ENCODE peak calls at places on chromosomes 16 and 17, in five cellular contexts. J, Y, C, W and T are unnamed samples.

GRCh38 chr16:77682586-77682985 is 39.7 kb upstream of the NUDT7 start:
- DNase-seq in J (no peak), Y (no peak), C (no peak), W (no peak), T (no peak)

GRCh38 chr17:44599298-44600175 is 42.3 kb downstream of the FZD2 start:
- DNase-seq in J (no peak), Y (no peak), C (no peak), W (peak; percentile 96), T (peak; percentile 98)

GRCh38 chr16:87681990-87682570 is 79.8 kb downstream of the JPH3 start:
- DNase-seq in J (peak; percentile 45), Y (no peak), C (no peak), W (peak; percentile 72), T (peak; percentile 82)

GRCh38 chr17:37530420-37530819 is 40.7 kb downstream of the DUSP14 start:
- DNase-seq in J (no peak), Y (no peak), C (no peak), W (no peak), T (peak; percentile 38)

GRCh38 chr16:49528035-49528434 is 154.4 kb downstream of the C16orf78 start:
- DNase-seq in J (no peak), Y (no peak), C (no peak), W (peak; percentile 26), T (no peak)

GRCh38 chr17:7580631-7581554 is 1.5 kb downstream of the CD68 start:
- DNase-seq in J (peak; percentile 11), Y (no peak), C (no peak), W (no peak), T (peak; percentile 24)

GRCh38 chr17:76241205-76241539 is 879 bp upstream of the RNF157 start:
- DNase-seq in J (no peak), Y (no peak), C (no peak), W (no peak), T (peak; percentile 62)

GRCh38 chr17:77662796-77663195 is 295.7 kb upstream of the TNRC6C start:
- DNase-seq in J (no peak), Y (no peak), C (no peak), W (no peak), T (no peak)

GRCh38 chr16:64138621-64139020 is 983.2 kb downstream of the CDH11 start:
- DNase-seq in J (no peak), Y (no peak), C (no peak), W (no peak), T (no peak)

GRCh38 chr16:17578921-17579876 is 108.4 kb upstream of the XYLT1 start:
- DNase-seq in J (peak; percentile 73), Y (peak; percentile 81), C (peak; percentile 55), W (peak; percentile 71), T (peak; percentile 74)

GRCh38 chr17:49708515-49709161 is 874 bp upstream of the SLC35B1 start:
- DNase-seq in J (no peak), Y (no peak), C (no peak), W (no peak), T (no peak)

GRCh38 chr16:51553910-51554309 is 402.8 kb upstream of the SALL1 start:
- DNase-seq in J (no peak), Y (no peak), C (no peak), W (peak; percentile 53), T (peak; percentile 49)

GRCh38 chr16:48613061-48613957 is 3.3 kb upstream of the N4BP1 start:
- DNase-seq in J (peak; percentile 85), Y (no peak), C (no peak), W (peak; percentile 73), T (peak; percentile 41)

GRCh38 chr16:64051826-64052225 is 1070.0 kb downstream of the CDH11 start:
- DNase-seq in J (no peak), Y (no peak), C (no peak), W (peak; percentile 55), T (no peak)

DNA sequence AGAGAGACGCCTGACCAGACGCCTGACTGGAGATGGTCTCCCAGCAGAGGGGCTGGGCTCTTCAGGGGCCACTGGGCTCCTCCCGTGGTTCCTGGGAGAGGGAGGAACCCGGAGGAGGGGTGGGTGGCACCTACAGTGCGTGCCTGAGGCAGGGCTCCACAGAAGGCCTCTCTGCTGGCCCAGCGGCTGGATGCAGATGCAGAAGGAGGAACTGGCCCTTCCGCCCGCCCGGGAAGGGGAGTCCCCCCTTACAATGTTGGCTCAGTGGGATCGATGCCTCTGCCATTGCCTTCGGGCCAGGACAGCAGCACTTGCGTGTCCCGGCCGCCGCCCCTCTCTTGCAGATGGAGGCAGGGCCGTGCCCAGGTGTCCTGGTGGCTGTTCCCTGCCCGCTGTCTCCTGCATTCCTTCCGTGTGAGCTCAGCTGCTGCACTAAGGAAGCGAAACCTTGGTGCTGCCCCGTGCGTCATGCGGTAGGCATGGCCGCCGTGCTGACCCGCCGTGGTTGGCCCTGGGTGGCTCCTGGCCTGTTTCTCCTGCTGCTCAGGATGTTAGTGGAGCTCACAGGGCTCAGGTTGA is 15.1 kb downstream of the BAIAP2 start:
- DNase-seq in J (peak; percentile 53), Y (no peak), C (peak; percentile 87), W (no peak), T (no peak)
- TF ChIP-seq CTCF in J (no peak), Y (no peak), C (no peak), W (no peak), T (no peak)

GRCh38 chr16:66580605-66581209 is 1.4 kb downstream of the CMTM2 start:
- DNase-seq in J (no peak), Y (no peak), C (no peak), W (peak; percentile 66), T (peak; percentile 86)
- TF ChIP-seq CTCF in J (no peak), Y (no peak), C (no peak), W (peak; percentile 24), T (peak; percentile 30)

GRCh38 chr16:57959121-57959520 is 11.8 kb downstream of the CNGB1 start:
- DNase-seq in J (no peak), Y (no peak), C (no peak), W (no peak), T (no peak)

GRCh38 chr16:57956924-57957323 is 14.0 kb downstream of the CNGB1 start:
- DNase-seq in J (no peak), Y (no peak), C (no peak), W (no peak), T (no peak)

GRCh38 chr16:57956270-57956808 is 14.6 kb downstream of the CNGB1 start:
- DNase-seq in J (no peak), Y (no peak), C (no peak), W (no peak), T (no peak)

GRCh38 chr16:57958544-57958943 is 12.4 kb downstream of the CNGB1 start:
- DNase-seq in J (no peak), Y (no peak), C (no peak), W (no peak), T (no peak)

DNA sequence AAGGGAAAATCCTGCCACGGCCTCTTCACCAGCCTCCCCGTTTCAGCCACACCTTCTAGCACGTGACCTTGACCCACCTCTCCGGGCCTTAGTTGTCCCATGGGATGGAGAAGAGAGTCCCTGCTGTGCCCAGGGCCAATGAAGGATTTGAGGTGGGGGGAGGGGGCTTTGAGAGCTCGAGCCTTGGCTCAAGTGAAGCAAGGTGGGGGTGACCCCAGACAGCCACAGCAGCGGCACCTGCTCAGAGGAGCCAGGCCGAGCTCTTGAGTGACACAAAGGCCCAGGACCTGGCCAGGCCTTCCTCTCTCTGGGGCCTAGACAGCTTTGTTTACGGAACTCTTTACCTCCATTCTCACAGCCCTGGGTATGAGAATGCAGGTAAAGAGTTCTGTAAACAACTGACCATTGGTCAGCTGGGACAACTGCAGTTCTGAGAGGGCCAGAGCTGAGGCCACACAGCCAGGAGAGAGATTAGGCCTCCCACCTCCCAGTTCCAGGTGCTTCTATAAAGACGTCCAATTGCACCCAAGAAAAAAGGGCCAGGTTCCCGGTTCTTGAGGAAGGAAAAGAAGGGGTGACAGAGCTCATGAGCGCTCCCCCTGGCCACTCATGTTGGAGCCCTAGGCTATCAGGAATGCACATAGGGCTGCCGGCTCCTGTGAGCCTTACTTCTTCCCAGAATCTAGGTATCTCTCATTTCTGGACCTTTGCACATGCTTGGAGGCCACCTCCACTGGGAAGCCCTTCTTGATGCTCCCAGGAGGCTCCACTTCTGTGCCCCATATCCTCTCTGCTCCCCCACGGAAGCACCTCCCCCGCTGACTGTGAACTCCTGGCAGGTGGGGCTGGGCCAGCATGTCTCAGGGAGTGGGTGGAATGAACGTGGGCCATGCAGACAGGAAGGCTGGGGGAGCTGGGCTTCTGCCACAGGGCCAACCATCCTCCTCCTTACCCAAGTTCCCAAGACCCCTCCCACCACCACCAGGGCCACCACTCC is 13.2 kb downstream of the CNGB1 start:
- DNase-seq in J (no peak), Y (no peak), C (no peak), W (no peak), T (no peak)
- TF ChIP-seq CTCF in J (no peak), Y (no peak), C (no peak), W (no peak), T (no peak)

GRCh38 chr16:57627184-57627871 is 1.1 kb upstream of the ADGRG1 start:
- DNase-seq in J (no peak), Y (no peak), C (no peak), W (peak; percentile 75), T (peak; percentile 85)
- TF ChIP-seq CTCF in J (no peak), Y (peak; percentile 35), C (no peak), W (peak; percentile 42), T (peak; percentile 24)

DNA sequence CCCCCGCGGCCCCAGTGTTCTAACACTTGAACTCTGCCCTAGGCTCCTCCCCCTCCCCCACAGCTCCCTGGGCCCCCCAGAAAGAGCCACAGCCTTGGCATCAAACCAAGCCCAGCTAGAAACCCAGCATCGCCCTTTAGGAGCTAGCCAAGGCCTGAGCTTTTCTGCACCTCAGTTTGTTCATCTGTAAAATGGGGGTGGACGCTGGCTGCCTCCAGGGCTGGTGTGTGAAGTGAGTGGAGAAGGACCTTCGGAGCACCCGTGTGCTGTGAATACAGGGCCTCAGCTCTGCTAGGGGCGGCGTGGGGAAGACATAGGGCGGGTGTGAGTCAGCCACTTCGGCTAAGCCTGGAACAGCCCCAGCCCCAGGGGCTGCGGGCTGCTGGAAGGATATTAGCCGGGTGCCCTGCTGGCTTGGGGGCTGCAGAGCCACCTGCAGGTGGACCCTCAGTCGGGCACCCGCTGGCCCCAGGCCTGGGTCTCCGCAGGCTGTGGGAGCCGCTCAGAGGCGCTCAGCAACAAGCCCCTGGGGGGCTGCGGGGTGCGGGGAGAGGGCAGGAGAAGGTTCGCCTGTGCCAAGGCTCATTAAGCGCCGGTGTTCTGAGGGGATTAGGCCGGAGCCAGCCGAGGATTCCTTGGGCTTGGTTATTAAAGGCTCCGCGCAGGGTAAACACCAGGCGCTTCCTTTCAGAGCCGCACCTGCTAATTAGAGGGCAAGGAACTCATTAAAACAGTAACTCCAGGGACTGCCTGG is 217.0 kb upstream of the CIBAR2 start:
- DNase-seq in J (no peak), Y (peak; percentile 29), C (no peak), W (no peak), T (no peak)
- TF ChIP-seq CTCF in J (no peak), Y (peak; percentile 21), C (no peak), W (no peak), T (no peak)